ENCODE peak calls at places on chromosomes 5 and 9, in four cellular contexts. F is fibroblast of pulmonary artery, D is suprapubic skin, V is cardiac muscle cell. R is an unnamed sample.

GRCh38 chr5:156076912-156077311 is 250.1 kb upstream of the SGCD start:
- DNase-seq in V (no peak), F (no peak), D (no peak), R (no peak)

GRCh38 chr5:92308679-92309078 is 925.6 kb upstream of the ARRDC3 start:
- DNase-seq in V (no peak), F (no peak), D (no peak), R (no peak)

GRCh38 chr5:151082976-151083651 is 2.3 kb upstream of the TNIP1 start:
- DNase-seq in D (no peak), V (no peak), F (no peak), R (peak; percentile 80)

GRCh38 chr9:19286634-19287188 is 56.2 kb downstream of the DENND4C start:
- DNase-seq in F (peak; percentile 14), D (no peak), V (peak; percentile 29), R (peak; percentile 35)

GRCh38 chr9:98288876-98289275 is 33.4 kb upstream of the TBC1D2 start:
- DNase-seq in F (no peak), V (no peak), D (no peak), R (no peak)

GRCh38 chr9:110049699-110050450 is 158.1 kb downstream of the C9orf152 start:
- DNase-seq in D (no peak), V (no peak), F (peak; percentile 47), R (peak; percentile 51)

GRCh38 chr5:176887252-176887849 is 11.8 kb downstream of the HK3 start:
- DNase-seq in V (no peak), F (no peak), D (peak; percentile 52), R (no peak)

GRCh38 chr5:115978779-115979178 is 16.5 kb downstream of the LVRN start:
- DNase-seq in F (no peak), D (no peak), V (no peak), R (no peak)

GRCh38 chr9:88076286-88077070 is 61.8 kb downstream of the SPATA31C2 start:
- DNase-seq in D (peak; percentile 75), F (peak; percentile 74), V (peak; percentile 91), R (peak; percentile 83)

GRCh38 chr5:87394407-87394806 is 18.3 kb downstream of the CCNH start:
- DNase-seq in F (peak; percentile 85), V (peak; percentile 77), D (no peak), R (peak; percentile 76)

GRCh38 chr9:129481824-129482511 is 138.9 kb downstream of the C9orf50 start:
- DNase-seq in D (no peak), V (peak; percentile 62), F (peak; percentile 52), R (peak; percentile 40)
- TF ChIP-seq CTCF in D (no peak), V (peak; percentile 30), F (peak; percentile 18), R (peak; percentile 38)

GRCh38 chr9:38003946-38004808 is 64.8 kb downstream of the SHB start:
- DNase-seq in V (no peak), F (no peak), D (no peak), R (no peak)
- TF ChIP-seq CTCF in V (no peak), F (no peak), D (no peak), R (no peak)

DNA sequence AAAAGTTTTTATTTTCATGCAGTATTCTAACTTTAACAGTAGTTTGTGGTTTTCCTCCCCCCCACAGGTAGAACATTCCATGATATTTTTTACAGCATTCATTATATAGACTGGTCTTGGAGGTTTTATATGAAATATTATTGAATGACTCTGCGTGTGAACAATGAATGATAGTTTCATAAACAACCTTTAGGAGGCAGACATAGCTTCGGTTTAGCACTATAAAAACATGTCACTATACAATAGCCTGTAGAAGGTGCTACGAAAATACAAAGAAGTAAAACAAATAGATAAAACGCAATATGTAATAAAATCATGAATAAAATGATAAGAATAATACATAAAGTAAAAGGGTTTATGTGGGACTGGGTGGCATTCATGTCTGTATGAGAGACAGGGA is 8.5 kb downstream of the KLF4 start:
- DNase-seq in D (no peak), F (no peak), V (no peak), R (peak; percentile 37)
- TF ChIP-seq CTCF in D (no peak), F (peak; percentile 34), V (peak; percentile 23), R (peak; percentile 28)

GRCh38 chr5:40367260-40367659 is 312.5 kb upstream of the PTGER4 start:
- DNase-seq in V (peak; percentile 13), F (peak; percentile 16), D (no peak), R (peak; percentile 5)
- TF ChIP-seq CTCF in V (peak; percentile 7), F (no peak), D (no peak), R (peak; percentile 32)

GRCh38 chr9:121268598-121269029 is 652 bp downstream of the GSN start:
- DNase-seq in D (no peak), F (no peak), V (no peak), R (no peak)

GRCh38 chr9:121266906-121267650 is 884 bp upstream of the GSN start:
- DNase-seq in D (no peak), V (no peak), F (no peak), R (no peak)

GRCh38 chr9:121269030-121269887 is 1.3 kb downstream of the GSN start:
- DNase-seq in F (no peak), D (no peak), V (no peak), R (peak; percentile 40)

GRCh38 chr9:121266356-121266755 is 1.6 kb upstream of the GSN start:
- DNase-seq in D (no peak), V (no peak), F (no peak), R (no peak)

DNA sequence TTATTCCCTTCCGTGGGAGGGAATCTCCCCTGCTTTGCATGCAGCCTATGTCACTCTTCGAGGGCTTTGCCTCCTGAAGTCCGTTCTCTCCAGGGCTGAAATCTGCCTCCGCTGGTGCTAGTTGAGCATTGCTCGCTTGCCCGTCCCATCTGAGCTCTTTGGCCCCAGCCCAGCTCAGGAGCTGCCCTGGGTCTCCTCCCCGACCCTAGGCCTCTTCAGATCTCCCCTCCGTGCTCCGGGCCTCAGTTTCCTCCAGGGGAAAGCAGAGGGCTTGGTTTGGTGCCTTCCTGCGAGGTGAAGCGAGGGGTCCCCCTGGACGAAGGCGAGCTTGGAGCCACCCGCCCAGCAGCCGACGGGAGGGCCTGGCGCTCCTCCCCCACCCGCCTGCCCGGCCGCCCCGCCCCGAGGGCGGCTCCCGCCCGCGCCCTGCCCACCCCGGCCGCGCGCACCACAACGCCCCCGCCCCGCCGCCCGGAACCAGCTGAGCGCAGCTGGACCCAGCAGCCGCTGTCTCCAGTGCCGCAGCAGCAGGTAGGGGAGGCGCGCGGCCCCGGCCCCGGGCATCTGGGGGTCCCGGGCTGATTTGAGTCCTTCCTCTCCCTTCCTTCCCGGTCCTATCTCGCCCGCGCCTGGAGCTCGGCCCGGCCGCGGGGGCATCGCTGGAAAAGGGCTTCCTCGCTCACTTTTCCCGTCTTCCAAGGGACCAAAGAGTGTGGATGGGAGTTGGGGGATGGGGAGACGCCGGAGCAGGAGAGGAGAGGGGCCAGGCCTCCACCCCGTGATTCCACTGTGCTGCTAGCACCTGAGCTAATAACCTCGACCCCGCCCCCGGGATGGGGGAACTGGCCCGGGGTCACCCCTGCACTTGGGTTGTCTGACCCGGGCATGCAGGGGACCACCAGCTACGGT is at the start of gene GSN:
- DNase-seq in V (peak; percentile 68), D (peak; percentile 86), F (peak; percentile 67), R (peak; percentile 70)
- TF ChIP-seq CTCF in V (peak; percentile 17), D (no peak), F (peak; percentile 11), R (no peak)

GRCh38 chr5:8865686-8866374 is 680.0 kb downstream of the SEMA5A start:
- DNase-seq in D (no peak), V (no peak), F (no peak), R (no peak)

GRCh38 chr5:8869932-8870331 is 675.9 kb downstream of the SEMA5A start:
- DNase-seq in D (no peak), V (no peak), F (no peak), R (no peak)

GRCh38 chr5:8861764-8862163 is 684.1 kb downstream of the SEMA5A start:
- DNase-seq in D (no peak), F (no peak), V (no peak), R (no peak)

DNA sequence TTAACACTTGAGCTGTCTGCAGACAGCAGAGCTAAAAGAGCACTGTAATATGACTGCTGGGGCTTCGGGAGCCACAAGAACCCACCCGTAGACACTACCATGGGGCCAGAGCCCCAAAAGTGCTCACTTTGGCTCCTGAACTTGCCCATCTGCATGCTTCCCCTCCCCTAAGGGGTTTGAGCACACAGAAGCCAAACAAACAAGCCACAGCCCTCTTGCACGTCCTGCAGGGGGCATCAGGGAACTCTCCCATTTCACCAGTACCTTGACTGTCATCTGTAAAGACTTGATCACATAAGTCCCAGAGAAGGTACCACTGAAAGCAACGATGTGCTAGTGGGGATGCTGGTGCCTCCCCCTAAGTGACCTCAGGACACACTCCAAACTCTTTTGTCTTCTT is 681.8 kb downstream of the SEMA5A start:
- DNase-seq in D (no peak), V (peak; percentile 35), F (peak; percentile 44), R (peak; percentile 26)
- TF ChIP-seq CTCF in D (no peak), V (peak; percentile 43), F (peak; percentile 57), R (peak; percentile 66)